ENCODE peak calls at places on chromosomes 7 and 10, in four cellular contexts. D is astrocyte of the cerebellum, U is NCI-H1436, X is occipital lobe. O is an unnamed sample.

GRCh38 chr7:74612015-74612829 is 45.3 kb upstream of the GTF2I start:
- DNase-seq in D (peak), U (no peak), X (no peak), O (peak)

GRCh38 chr7:8411103-8411502 is 22.3 kb upstream of the NXPH1 start:
- DNase-seq in D (no peak), U (no peak), X (no peak), O (no peak)

GRCh38 chr7:87935373-87935706 is 1.3 kb downstream of the ADAM22 start:
- DNase-seq in D (no peak), U (no peak), X (no peak), O (no peak)

GRCh38 chr10:80144302-80145131 is 12.0 kb downstream of the PLAC9 start:
- DNase-seq in D (no peak), U (no peak), X (no peak), O (no peak)

GRCh38 chr10:118042827-118043242 is 3.9 kb downstream of the RAB11FIP2 start:
- DNase-seq in D (no peak), U (no peak), X (no peak), O (no peak)

GRCh38 chr7:128869944-128870285 is 7.3 kb downstream of the ATP6V1F start:
- DNase-seq in D (no peak), U (no peak), X (no peak), O (no peak)

GRCh38 chr7:24328050-24328449 is 44.1 kb downstream of the NPY start:
- DNase-seq in D (no peak), U (no peak), X (no peak), O (peak)

GRCh38 chr7:19663816-19664531 is 44.9 kb downstream of the POLR1F start:
- DNase-seq in D (no peak), U (no peak), X (no peak), O (no peak)

GRCh38 chr7:150974468-150975391 is 3.4 kb downstream of the KCNH2 start:
- DNase-seq in D (no peak), U (peak), X (peak), O (no peak)

GRCh38 chr7:150362989-150363769 is 5.4 kb upstream of the REPIN1 start:
- DNase-seq in D (no peak), U (no peak), X (no peak), O (no peak)

GRCh38 chr10:80539421-80539999 is 1.8 kb downstream of the SH2D4B start:
- DNase-seq in D (no peak), U (no peak), X (no peak), O (no peak)

GRCh38 chr10:63633677-63634487 is 112.7 kb downstream of the REEP3 start:
- DNase-seq in D (no peak), U (no peak), X (no peak), O (no peak)

GRCh38 chr10:16779375-16779774 is 37.8 kb downstream of the RSU1 start:
- DNase-seq in D (no peak), U (no peak), X (no peak), O (no peak)

GRCh38 chr7:10696064-10696463 is 277.6 kb upstream of the PHF14 start:
- DNase-seq in D (no peak), U (no peak), X (no peak), O (no peak)

GRCh38 chr7:106522691-106523090 is 138.3 kb downstream of the CCDC71L start:
- DNase-seq in D (peak), U (no peak), X (no peak), O (no peak)

GRCh38 chr10:51729822-51730530 is 30.6 kb upstream of the CSTF2T start:
- DNase-seq in D (no peak), U (no peak), X (no peak), O (no peak)

GRCh38 chr7:78141533-78142281 is 343.1 kb downstream of the PHTF2 start:
- DNase-seq in D (peak), U (no peak), X (peak), O (no peak)

GRCh38 chr10:80619036-80619435 is 81.3 kb downstream of the SH2D4B start:
- DNase-seq in D (no peak), U (no peak), X (no peak), O (no peak)

GRCh38 chr7:83415840-83416239 is 233.1 kb downstream of the SEMA3E start:
- DNase-seq in D (peak), U (no peak), X (no peak), O (no peak)

GRCh38 chr10:95467162-95467599 is 94.0 kb downstream of the SORBS1 start:
- DNase-seq in D (no peak), U (no peak), X (no peak), O (no peak)

GRCh38 chr10:37289833-37290464 is 164.6 kb downstream of the ANKRD30A start:
- DNase-seq in D (no peak), U (no peak), X (no peak), O (no peak)

GRCh38 chr10:13496164-13496563 is 32.6 kb downstream of the BEND7 start:
- DNase-seq in D (no peak), U (no peak), X (no peak), O (no peak)

GRCh38 chr7:82044497-82045080 is 274.7 kb upstream of the HGF start:
- DNase-seq in D (peak), U (peak), X (no peak), O (no peak)

GRCh38 chr10:126059101-126059826 is 162.9 kb downstream of the FANK1 start:
- DNase-seq in D (peak), U (no peak), X (no peak), O (no peak)

GRCh38 chr7:78296689-78297371 is 498.3 kb downstream of the PHTF2 start:
- DNase-seq in D (no peak), U (no peak), X (no peak), O (no peak)

GRCh38 chr10:11377267-11377666 is 234.2 kb downstream of the USP6NL start:
- DNase-seq in D (no peak), U (no peak), X (no peak), O (no peak)

GRCh38 chr10:73065441-73065840 is 31.2 kb downstream of the P4HA1 start:
- DNase-seq in D (no peak), U (no peak), X (no peak), O (no peak)

GRCh38 chr10:6581750-6582697 is 1.9 kb upstream of the PRKCQ start:
- DNase-seq in D (no peak), U (no peak), X (no peak), O (no peak)

GRCh38 chr10:80406249-80406648 is 2.1 kb upstream of the PRXL2A start:
- DNase-seq in D (no peak), U (no peak), X (no peak), O (no peak)

O was measured in NCI-H187 treated with DMSO at 0.1 percent for 48 hours.